ENCODE peak calls at places on chromosomes 5 and 9, in four cellular contexts. One of them, this sample, is unnamed.

GRCh38 chr5:173315495-173316352 is 12.5 kb downstream of the STC2 start:
- DNase-seq in left kidney: peak
- DNase-seq in activated CD4-positive, alpha-beta T cell treated with anti-CD3 and anti-CD28 coated beads, Interleukin-2, amount 10 ng/mL, durations not matched to agents 7 days and 5 days: no peak
- DNase-seq in C1 segment of cervical spinal cord: no peak
- DNase-seq in this sample: peak

GRCh38 chr9:16901589-16901988 is 31.1 kb upstream of the BNC2 start:
- DNase-seq in C1 segment of cervical spinal cord: no peak
- DNase-seq in activated CD4-positive, alpha-beta T cell treated with anti-CD3 and anti-CD28 coated beads, Interleukin-2, amount 10 ng/mL, durations not matched to agents 7 days and 5 days: no peak
- DNase-seq in left kidney: no peak
- DNase-seq in this sample: peak

GRCh38 chr9:96620832-96621269 is 1.2 kb upstream of the CDC14B start:
- DNase-seq in left kidney: peak
- DNase-seq in C1 segment of cervical spinal cord: no peak
- DNase-seq in activated CD4-positive, alpha-beta T cell treated with anti-CD3 and anti-CD28 coated beads, Interleukin-2, amount 10 ng/mL, durations not matched to agents 7 days and 5 days: no peak
- DNase-seq in this sample: no peak

GRCh38 chr5:80569961-80570786 is at the start of gene ANKRD34B:
- DNase-seq in C1 segment of cervical spinal cord: no peak
- DNase-seq in left kidney: peak
- DNase-seq in activated CD4-positive, alpha-beta T cell treated with anti-CD3 and anti-CD28 coated beads, Interleukin-2, amount 10 ng/mL, durations not matched to agents 7 days and 5 days: peak
- DNase-seq in this sample: no peak

GRCh38 chr5:115168829-115169391 is 798 bp downstream of the TRIM36 start:
- DNase-seq in C1 segment of cervical spinal cord: no peak
- DNase-seq in left kidney: peak
- DNase-seq in activated CD4-positive, alpha-beta T cell treated with anti-CD3 and anti-CD28 coated beads, Interleukin-2, amount 10 ng/mL, durations not matched to agents 7 days and 5 days: no peak
- DNase-seq in this sample: no peak

GRCh38 chr9:18357321-18357720 is 116.6 kb upstream of the ADAMTSL1 start:
- DNase-seq in C1 segment of cervical spinal cord: no peak
- DNase-seq in activated CD4-positive, alpha-beta T cell treated with anti-CD3 and anti-CD28 coated beads, Interleukin-2, amount 10 ng/mL, durations not matched to agents 7 days and 5 days: no peak
- DNase-seq in left kidney: no peak
- DNase-seq in this sample: no peak

GRCh38 chr5:172389578-172390112 is 64.7 kb downstream of the SH3PXD2B start:
- DNase-seq in C1 segment of cervical spinal cord: no peak
- DNase-seq in activated CD4-positive, alpha-beta T cell treated with anti-CD3 and anti-CD28 coated beads, Interleukin-2, amount 10 ng/mL, durations not matched to agents 7 days and 5 days: no peak
- DNase-seq in left kidney: no peak
- DNase-seq in this sample: no peak

GRCh38 chr9:120221844-120222243 is 358.1 kb downstream of the CDK5RAP2 start:
- DNase-seq in activated CD4-positive, alpha-beta T cell treated with anti-CD3 and anti-CD28 coated beads, Interleukin-2, amount 10 ng/mL, durations not matched to agents 7 days and 5 days: no peak
- DNase-seq in C1 segment of cervical spinal cord: no peak
- DNase-seq in left kidney: no peak
- DNase-seq in this sample: no peak

GRCh38 chr9:99427252-99427651 is 205.2 kb downstream of the SEC61B start:
- DNase-seq in left kidney: no peak
- DNase-seq in C1 segment of cervical spinal cord: no peak
- DNase-seq in activated CD4-positive, alpha-beta T cell treated with anti-CD3 and anti-CD28 coated beads, Interleukin-2, amount 10 ng/mL, durations not matched to agents 7 days and 5 days: no peak
- DNase-seq in this sample: no peak

GRCh38 chr9:94011134-94011533 is 56.0 kb upstream of the BARX1 start:
- DNase-seq in C1 segment of cervical spinal cord: no peak
- DNase-seq in left kidney: no peak
- DNase-seq in activated CD4-positive, alpha-beta T cell treated with anti-CD3 and anti-CD28 coated beads, Interleukin-2, amount 10 ng/mL, durations not matched to agents 7 days and 5 days: peak
- DNase-seq in this sample: peak

GRCh38 chr9:5736563-5737346 is 96.2 kb downstream of the ERMP1 start:
- DNase-seq in C1 segment of cervical spinal cord: no peak
- DNase-seq in activated CD4-positive, alpha-beta T cell treated with anti-CD3 and anti-CD28 coated beads, Interleukin-2, amount 10 ng/mL, durations not matched to agents 7 days and 5 days: no peak
- DNase-seq in left kidney: no peak
- DNase-seq in this sample: no peak

GRCh38 chr9:110125207-110125751 is 82.7 kb downstream of the C9orf152 start:
- DNase-seq in left kidney: peak
- DNase-seq in activated CD4-positive, alpha-beta T cell treated with anti-CD3 and anti-CD28 coated beads, Interleukin-2, amount 10 ng/mL, durations not matched to agents 7 days and 5 days: no peak
- DNase-seq in C1 segment of cervical spinal cord: peak
- DNase-seq in this sample: peak